ENCODE peak calls at places on chromosomes 6 and 20, in six cellular contexts. L is left ventricle myocardium superior; R is adipocyte; M is LoVo; A is activated T-cell treated with anti-CD3 and anti-CD28 coated beads, Interleukin-2, amount 50 U/mL, for 72 hours; J is cerebellar cortex. N is an unnamed sample.

GRCh38 chr20:57567471-57568079 is 6.7 kb downstream of the PCK1 start:
- DNase-seq in L (no peak), R (no peak), M (no peak), A (no peak), J (no peak), N (no peak)

GRCh38 chr20:44123874-44124535 is 63.0 kb downstream of the JPH2 start:
- DNase-seq in L (no peak), R (no peak), M (no peak), A (no peak), J (no peak), N (no peak)

GRCh38 chr6:169890901-169891300 is 139.5 kb downstream of the ERMARD start:
- DNase-seq in L (no peak), R (no peak), M (no peak), A (no peak), J (no peak), N (no peak)

GRCh38 chr6:149961728-149962425 is 1.9 kb upstream of the ULBP1 start:
- DNase-seq in L (no peak), R (no peak), M (peak; percentile 16), A (peak; percentile 69), J (peak; percentile 18), N (no peak)

GRCh38 chr6:6841571-6841970 is 253.1 kb downstream of the LY86 start:
- DNase-seq in L (peak; percentile 43), R (no peak), M (no peak), A (no peak), J (no peak), N (no peak)

GRCh38 chr20:21166801-21167200 is 40.9 kb downstream of the KIZ start:
- DNase-seq in L (no peak), R (no peak), M (no peak), A (no peak), J (no peak), N (no peak)

GRCh38 chr6:46626228-46626909 is 26.2 kb downstream of the CYP39A1 start:
- DNase-seq in L (no peak), R (peak; percentile 87), M (peak; percentile 38), A (no peak), J (peak; percentile 69), N (peak; percentile 58)

GRCh38 chr6:134352786-134353480 is 35.0 kb upstream of the SGK1 start:
- DNase-seq in L (no peak), R (no peak), M (no peak), A (peak; percentile 54), J (no peak), N (no peak)

GRCh38 chr20:63639093-63639860 is 12.4 kb upstream of the GMEB2 start:
- DNase-seq in L (peak; percentile 75), R (no peak), M (no peak), A (peak; percentile 80), J (no peak), N (no peak)

GRCh38 chr6:53178837-53179432 is 30.3 kb upstream of the GCM1 start:
- DNase-seq in L (no peak), R (no peak), M (no peak), A (no peak), J (no peak), N (no peak)

GRCh38 chr6:31365864-31366263 is 8.9 kb upstream of the HLA-B start:
- DNase-seq in L (no peak), R (no peak), M (no peak), A (no peak), J (peak; percentile 25), N (no peak)

GRCh38 chr6:152117156-152118129 is 310.0 kb downstream of the ESR1 start:
- DNase-seq in L (no peak), R (peak; percentile 78), M (no peak), A (no peak), J (no peak), N (no peak)

GRCh38 chr6:139853302-139853992 is 479.0 kb upstream of the CITED2 start:
- DNase-seq in L (no peak), R (peak; percentile 55), M (peak; percentile 33), A (no peak), J (peak; percentile 85), N (no peak)

GRCh38 chr6:14109411-14109826 is 8.2 kb upstream of the CD83 start:
- DNase-seq in L (no peak), R (no peak), M (no peak), A (no peak), J (no peak), N (no peak)

GRCh38 chr20:50930139-50931047 is 844 bp downstream of the ADNP start:
- DNase-seq in L (peak; percentile 63), R (peak; percentile 55), M (no peak), A (peak; percentile 43), J (no peak), N (peak; percentile 19)

GRCh38 chr6:140437619-140438345 is 1063.3 kb upstream of the CITED2 start:
- DNase-seq in L (no peak), R (peak; percentile 19), M (no peak), A (no peak), J (no peak), N (no peak)

GRCh38 chr6:113184291-113184690 is 672.9 kb upstream of the MARCKS start:
- DNase-seq in L (no peak), R (peak; percentile 75), M (no peak), A (no peak), J (no peak), N (no peak)

GRCh38 chr20:52305843-52306242 is 114.3 kb upstream of the ZFP64 start:
- DNase-seq in L (no peak), R (no peak), M (no peak), A (peak; percentile 52), J (no peak), N (no peak)